ENCODE peak calls at places on chromosomes 13 and 19, in six cellular contexts. E, I, P, B, R and L are unnamed samples. For H3K4me1, the result is how much of the 10 kb centered on the place peaks cover.

GRCh38 chr13:34420975-34421719 is 520.9 kb upstream of the NBEA start:
- DNase-seq in R (no peak), E (no peak), P (no peak), I (no peak), B (no peak), L (no peak)

GRCh38 chr13:107461751-107462150 is 753.6 kb downstream of the LIG4 start:
- DNase-seq in E (peak), R (no peak), P (no peak), I (no peak), B (no peak), L (no peak)

GRCh38 chr13:30256713-30257432 is 50.5 kb downstream of the KATNAL1 start:
- DNase-seq in E (no peak), I (peak), R (no peak), P (no peak), B (no peak), L (peak)

GRCh38 chr19:3565177-3565576 is 7.6 kb upstream of the HMG20B start:
- DNase-seq in I (peak), R (no peak), E (peak), B (no peak), P (no peak), L (no peak)

GRCh38 chr19:17687141-17687856 is 855 bp downstream of the UNC13A start:
- DNase-seq in R (no peak), B (no peak), I (no peak), P (peak), E (no peak), L (peak)

GRCh38 chr19:19475845-19476828 is 39.2 kb downstream of the TSSK6 start:
- DNase-seq in R (no peak), B (no peak), I (peak), P (peak), E (no peak), L (peak)

GRCh38 chr19:43768273-43769050 is 12.3 kb downstream of the KCNN4 start:
- DNase-seq in R (no peak), I (no peak), P (no peak), B (no peak), E (no peak), L (no peak)

GRCh38 chr13:39688699-39689405 is 33.4 kb downstream of the COG6 start:
- DNase-seq in I (peak), R (no peak), E (peak), P (no peak), B (no peak), L (no peak)

GRCh38 chr13:112253631-112254030 is 122.5 kb upstream of the SPACA7 start:
- DNase-seq in B (no peak), E (no peak), R (no peak), I (no peak), P (no peak), L (no peak)

GRCh38 chr13:99442273-99442895 is 58.9 kb upstream of the TM9SF2 start:
- DNase-seq in B (peak), P (no peak), R (no peak), E (peak), I (peak), L (peak)

GRCh38 chr19:2270572-2271515 is 11.1 kb downstream of the PEAK3 start:
- DNase-seq in E (peak), I (peak), R (no peak), P (no peak), B (no peak), L (peak)

GRCh38 chr13:46553886-46554855 is 1.2 kb downstream of the LRCH1 start:
- DNase-seq in B (no peak), I (peak), R (no peak), E (peak), P (peak), L (peak)

GRCh38 chr19:18364826-18365528 is 21.0 kb upstream of the GDF15 start:
- DNase-seq in R (no peak), E (peak), I (peak), B (no peak), P (no peak), L (peak)

GRCh38 chr13:95641961-95642621 is 2.4 kb downstream of the DZIP1 start:
- DNase-seq in E (peak), B (peak), P (peak), R (no peak), I (peak), L (peak)

GRCh38 chr19:48511321-48511731 is 309 bp downstream of the LMTK3 start:
- DNase-seq in I (no peak), P (no peak), B (no peak), E (no peak), R (no peak), L (no peak)

GRCh38 chr19:30160426-30160825 is 211.8 kb upstream of the ZNF536 start:
- DNase-seq in R (no peak), E (no peak), P (no peak), B (no peak), I (no peak), L (no peak)

GRCh38 chr19:45445139-45445538 is 21.4 kb upstream of the ERCC1 start:
- DNase-seq in B (no peak), P (no peak), R (no peak), E (no peak), I (no peak), L (no peak)

GRCh38 chr13:49248433-49249002 is 793 bp downstream of the CDADC1 start:
- DNase-seq in R (no peak), I (no peak), E (peak), P (no peak), B (peak), L (no peak)

GRCh38 chr19:37932985-37933953 is 26.3 kb downstream of the SIPA1L3 start:
- DNase-seq in E (peak), I (peak), B (no peak), R (no peak), P (peak), L (peak)

GRCh38 chr19:15248648-15249559 is 16.7 kb upstream of the EPHX3 start:
- DNase-seq in P (no peak), I (peak), B (no peak), R (no peak), E (peak), L (no peak)

GRCh38 chr13:45257638-45258338 is 56.9 kb upstream of the KCTD4 start:
- DNase-seq in B (no peak), P (no peak), R (no peak), I (no peak), E (peak), L (no peak)

GRCh38 chr19:30862876-30863275 is 486.4 kb downstream of the TSHZ3 start:
- DNase-seq in B (no peak), P (peak), E (no peak), R (no peak), I (no peak), L (no peak)

GRCh38 chr13:90846956-90847355 is 500.5 kb upstream of the MIR17HG start:
- DNase-seq in E (no peak), R (no peak), I (no peak), P (no peak), B (no peak), L (no peak)

GRCh38 chr19:38277969-38278680 is 13.8 kb downstream of the SPINT2 start:
- DNase-seq in P (no peak), I (peak), E (peak), R (no peak), B (no peak), L (peak)

GRCh38 chr19:13946414-13946813 is 5.9 kb upstream of the DCAF15 start:
- DNase-seq in R (no peak), B (no peak), E (no peak), P (no peak), I (no peak), L (no peak)

GRCh38 chr13:39455534-39456175 is 147.3 kb downstream of the LHFPL6 start:
- DNase-seq in R (no peak), P (no peak), I (peak), E (peak), B (no peak), L (peak)

GRCh38 chr13:50846861-50847475 is 3.5 kb upstream of the DLEU7 start:
- DNase-seq in E (no peak), R (no peak), P (no peak), I (no peak), B (no peak), L (no peak)

GRCh38 chr19:2345794-2346663 is 14.0 kb upstream of the TMPRSS9 start:
- DNase-seq in R (no peak), B (no peak), P (peak), I (no peak), E (no peak), L (no peak)

GRCh38 chr19:48858984-48859710 is 9.3 kb downstream of the PLEKHA4 start:
- DNase-seq in R (no peak), B (no peak), I (no peak), E (no peak), P (peak), L (no peak)

GRCh38 chr13:100392709-100393630 is 195.6 kb downstream of the GGACT start:
- DNase-seq in I (peak), R (peak), E (peak), P (peak), B (peak), L (peak)

GRCh38 chr19:45492627-45493470 is 4.0 kb downstream of the RTN2 start:
- DNase-seq in P (peak), B (no peak), E (peak), R (no peak), I (peak), L (peak)

GRCh38 chr19:29040291-29040690 is 172.7 kb downstream of the UQCRFS1 start:
- DNase-seq in B (no peak), R (no peak), I (no peak), P (no peak), E (no peak), L (no peak)

GRCh38 chr19:16590876-16591802 is 18.9 kb upstream of the SLC35E1 start:
- DNase-seq in E (no peak), B (no peak), I (no peak), R (no peak), P (no peak), L (no peak)
- H3K4me1 ChIP-seq in E (under half), B (under half), I (half or more), R (under half), P (under half), L (under half)

GRCh38 chr13:110150384-110151091 is 156.4 kb downstream of the COL4A1 start:
- DNase-seq in B (no peak), R (no peak), E (peak), I (no peak), P (no peak), L (no peak)
- H2BK15ac ChIP-seq in B (no peak), R (no peak), E (peak), I (no peak), P (no peak), L (no peak)

GRCh38 chr13:97139704-97140103 is 82.4 kb upstream of the MBNL2 start:
- DNase-seq in B (no peak), P (no peak), I (peak), E (no peak), R (no peak), L (peak)

GRCh38 chr13:97140611-97141010 is 81.5 kb upstream of the MBNL2 start:
- DNase-seq in I (peak), R (no peak), E (peak), P (no peak), B (no peak), L (no peak)

GRCh38 chr13:97141564-97142005 is 80.5 kb upstream of the MBNL2 start:
- DNase-seq in P (peak), B (peak), R (peak), I (peak), E (peak), L (peak)

GRCh38 chr13:97145057-97145456 is 77.1 kb upstream of the MBNL2 start:
- DNase-seq in P (no peak), E (no peak), B (no peak), R (no peak), I (no peak), L (no peak)

GRCh38 chr13:97142452-97142851 is 79.7 kb upstream of the MBNL2 start:
- DNase-seq in P (peak), E (no peak), I (peak), R (no peak), B (no peak), L (peak)
- H2AK5ac ChIP-seq in P (no peak), E (peak), I (no peak), R (no peak), B (no peak), L (no peak)

GRCh38 chr19:6723738-6724137 is 3.3 kb upstream of the C3 start:
- DNase-seq in P (no peak), E (no peak), B (no peak), I (no peak), R (no peak), L (no peak)
- H3K4me1 ChIP-seq in P (under half), E (under half), B (under half), I (under half), R (under half), L (under half)

DNA sequence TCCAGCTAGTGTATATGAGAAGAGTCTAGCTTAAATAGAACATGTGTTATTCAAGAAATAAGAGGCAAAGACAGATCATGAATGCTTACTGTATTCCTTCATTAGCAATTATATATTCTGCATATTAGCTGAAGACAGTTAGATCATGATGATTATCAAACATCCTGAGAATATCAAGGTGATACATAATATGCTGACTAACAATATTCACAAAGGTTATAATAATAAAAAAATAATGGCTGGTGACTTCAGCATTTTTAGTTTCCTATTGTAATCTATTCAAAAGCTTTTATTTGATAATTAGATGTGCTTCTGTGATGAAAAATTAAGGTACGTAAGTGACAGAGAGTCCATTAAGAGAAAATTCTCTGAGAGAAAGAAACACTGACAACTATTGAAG is 511.4 kb downstream of the PCDH17 start:
- DNase-seq in R (no peak), B (no peak), E (no peak), I (no peak), P (no peak), L (no peak)
- H2BK15ac ChIP-seq in R (no peak), B (no peak), E (no peak), I (no peak), P (no peak), L (no peak)

DNA sequence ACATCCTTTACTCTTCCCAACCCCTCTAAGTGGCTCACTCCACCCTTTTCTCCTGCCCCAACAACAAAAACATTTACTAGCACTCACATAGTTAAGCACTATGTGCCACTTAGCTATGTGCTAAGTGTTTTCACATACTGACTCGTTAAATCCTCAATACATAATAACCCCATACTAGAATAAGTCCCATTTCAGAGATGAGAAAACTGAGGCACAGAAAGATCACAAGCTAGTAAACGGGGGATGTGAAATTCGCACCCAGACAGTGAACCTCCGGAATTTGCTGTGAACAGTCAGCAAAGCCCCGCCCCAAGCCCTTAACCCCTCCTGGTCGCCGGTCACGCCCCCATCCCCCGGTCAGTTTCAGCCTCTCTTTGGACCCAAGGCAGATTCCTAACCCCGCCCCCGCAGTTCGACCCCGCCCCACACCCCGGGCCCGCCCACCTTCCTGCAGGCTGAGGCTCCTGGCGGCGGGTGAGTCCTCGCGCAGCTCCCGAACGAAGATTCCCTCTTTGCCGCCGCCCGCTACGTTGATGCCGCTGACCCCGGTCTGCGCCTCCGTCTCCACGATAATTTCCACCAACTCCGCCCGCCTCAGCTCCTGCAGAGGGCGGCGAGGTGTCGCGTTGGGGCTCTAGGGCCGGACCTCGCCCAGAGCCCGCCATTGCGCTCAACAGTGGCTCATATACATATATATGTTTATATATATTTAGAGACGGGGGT is 9.8 kb downstream of the PRX start:
- DNase-seq in R (peak), E (peak), P (peak), I (peak), B (peak), L (peak)
- H2AK5ac ChIP-seq in R (no peak), E (no peak), P (no peak), I (no peak), B (no peak), L (no peak)

GRCh38 chr19:35329323-35329722 is 336 bp downstream of the CD22 start:
- DNase-seq in P (no peak), I (no peak), R (no peak), E (no peak), B (no peak), L (no peak)

GRCh38 chr19:35332817-35333216 is 3.8 kb downstream of the CD22 start:
- DNase-seq in P (no peak), E (no peak), I (no peak), B (no peak), R (no peak), L (no peak)

GRCh38 chr19:35328851-35329285 is at the start of gene CD22:
- DNase-seq in R (no peak), I (no peak), E (no peak), P (no peak), B (no peak), L (no peak)

GRCh38 chr19:35331551-35332214 is 2.7 kb downstream of the CD22 start:
- DNase-seq in R (no peak), P (no peak), E (no peak), B (no peak), I (no peak), L (no peak)

DNA sequence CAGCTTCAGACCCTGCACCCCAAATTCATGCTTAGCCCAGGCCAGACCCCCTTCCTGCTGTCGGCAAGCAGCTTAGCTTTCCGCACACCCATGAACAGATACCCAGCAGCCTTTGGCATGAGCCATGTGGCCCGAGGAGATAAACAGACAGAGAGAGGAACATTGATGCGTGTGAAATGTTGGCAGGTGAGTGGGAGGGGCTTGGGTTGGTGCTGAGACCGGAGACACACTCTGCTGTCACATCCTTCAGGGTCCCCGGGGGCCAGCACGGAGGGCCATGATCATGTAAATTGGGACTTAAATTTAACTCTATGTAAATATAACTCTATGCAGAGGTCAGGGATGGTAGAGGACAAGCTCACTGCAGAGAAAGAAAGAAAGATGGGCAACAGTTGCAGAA is 1.5 kb downstream of the CD22 start:
- DNase-seq in P (no peak), E (no peak), I (no peak), R (no peak), B (no peak), L (no peak)
- H3K4me1 ChIP-seq in P (under half), E (under half), I (under half), R (under half), B (under half), L (under half)

DNA sequence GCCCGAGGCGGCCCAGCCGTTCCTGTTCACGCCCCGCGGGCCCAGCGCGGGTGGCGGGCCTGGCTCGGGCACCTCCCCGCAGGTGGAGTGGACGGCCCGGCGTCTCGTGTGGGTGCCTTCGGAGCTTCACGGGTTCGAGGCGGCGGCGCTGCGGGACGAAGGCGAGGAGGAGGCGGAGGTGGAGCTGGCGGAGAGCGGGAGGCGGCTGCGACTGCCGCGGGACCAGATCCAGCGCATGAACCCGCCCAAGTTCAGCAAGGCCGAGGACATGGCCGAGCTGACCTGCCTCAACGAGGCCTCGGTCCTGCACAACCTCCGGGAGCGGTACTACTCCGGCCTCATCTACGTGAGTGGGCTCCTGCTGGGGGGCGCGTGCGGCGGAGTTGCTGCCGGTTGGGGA is 7.0 kb downstream of the MYH14 start:
- DNase-seq in P (no peak), B (no peak), R (no peak), E (no peak), I (no peak), L (no peak)
- H2BK15ac ChIP-seq in P (no peak), B (peak), R (no peak), E (no peak), I (no peak), L (no peak)

GRCh38 chr19:11244846-11245589 is 5.6 kb downstream of the ANGPTL8 start:
- DNase-seq in P (no peak), E (no peak), B (no peak), I (no peak), R (no peak), L (no peak)
- H2AK5ac ChIP-seq in P (no peak), E (no peak), B (peak), I (no peak), R (no peak), L (no peak)

GRCh38 chr13:79404361-79404760 is 1.7 kb downstream of the RBM26 start:
- DNase-seq in E (no peak), B (no peak), P (no peak), I (no peak), R (no peak), L (no peak)

GRCh38 chr13:79401259-79402071 is 4.6 kb downstream of the RBM26 start:
- DNase-seq in I (no peak), R (no peak), B (no peak), E (no peak), P (no peak), L (peak)

GRCh38 chr13:79403113-79403512 is 2.9 kb downstream of the RBM26 start:
- DNase-seq in R (no peak), E (no peak), P (no peak), I (no peak), B (no peak), L (no peak)

GRCh38 chr13:79402074-79402635 is 3.9 kb downstream of the RBM26 start:
- DNase-seq in I (peak), E (no peak), P (no peak), R (no peak), B (no peak), L (no peak)

GRCh38 chr13:79402679-79403078 is 3.4 kb downstream of the RBM26 start:
- DNase-seq in E (no peak), R (no peak), B (no peak), I (no peak), P (no peak), L (no peak)
- H3K4me1 ChIP-seq in E (under half), R (under half), B (under half), I (under half), P (under half), L (under half)